ENCODE peak calls at places on chromosomes 4 and X, in four cellular contexts. K is GM12878, R is H1, Z is K562. L is an unnamed sample.

GRCh38 chrX:35841872-35842271 is 43.7 kb downstream of the MAGEB16 start:
- DNase-seq in K (no peak), Z (no peak), R (no peak), L (no peak)

GRCh38 chr4:82201303-82201702 is 172.5 kb downstream of the HNRNPD start:
- DNase-seq in R (no peak), Z (no peak), K (no peak), L (peak)

GRCh38 chr4:1180663-1181062 is 8.3 kb upstream of the SPON2 start:
- DNase-seq in Z (no peak), R (no peak), K (no peak), L (no peak)

GRCh38 chr4:128347930-128348660 is 60.5 kb upstream of the PGRMC2 start:
- DNase-seq in K (no peak), R (no peak), Z (no peak), L (no peak)

GRCh38 chr4:89056953-89057398 is at the start of gene FAM13A:
- DNase-seq in R (peak), K (peak), Z (peak), L (peak)

GRCh38 chrX:39577976-39578962 is 519.5 kb downstream of the BCOR start:
- DNase-seq in K (peak), Z (no peak), R (no peak), L (no peak)

GRCh38 chrX:17459596-17459995 is 84.6 kb downstream of the NHS start:
- DNase-seq in R (no peak), Z (no peak), K (no peak), L (no peak)

GRCh38 chr4:37631551-37631950 is 54.6 kb downstream of the RELL1 start:
- DNase-seq in R (no peak), K (no peak), Z (no peak), L (no peak)

GRCh38 chr4:136893638-136894037 is 638.7 kb downstream of the PCDH18 start:
- DNase-seq in R (no peak), Z (no peak), K (no peak), L (no peak)

GRCh38 chr4:92381640-92382039 is 77.9 kb downstream of the GRID2 start:
- DNase-seq in K (no peak), Z (no peak), R (no peak), L (no peak)

GRCh38 chrX:134571831-134572230 is 86.4 kb downstream of the PLAC1 start:
- DNase-seq in K (no peak), Z (no peak), R (no peak), L (no peak)

GRCh38 chrX:41435708-41436107 is 11.4 kb upstream of the NYX start:
- DNase-seq in K (no peak), Z (no peak), R (no peak), L (no peak)

GRCh38 chr4:54230479-54231418 is 1.7 kb downstream of the PDGFRA start:
- DNase-seq in K (no peak), R (peak), Z (no peak), L (no peak)

GRCh38 chrX:115226929-115227328 is 7.0 kb downstream of the LRCH2 start:
- DNase-seq in R (no peak), K (no peak), Z (no peak), L (peak)

GRCh38 chr4:2008921-2009650 is at the start of gene NELFA:
- DNase-seq in R (peak), K (peak), Z (peak), L (peak)

GRCh38 chr4:185227131-185227551 is 17.7 kb downstream of the SNX25 start:
- DNase-seq in Z (no peak), R (peak), K (no peak), L (peak)

GRCh38 chr4:153497988-153498967 is 32.1 kb downstream of the TMEM131L start:
- DNase-seq in R (peak), K (peak), Z (no peak), L (no peak)

GRCh38 chr4:37978509-37978908 is 18.3 kb downstream of the PTTG2 start:
- DNase-seq in K (no peak), R (no peak), Z (no peak), L (no peak)

GRCh38 chr4:2366252-2367192 is 51.9 kb downstream of the ZFYVE28 start:
- DNase-seq in R (no peak), Z (no peak), K (no peak), L (no peak)

GRCh38 chr4:2370597-2371320 is 47.7 kb downstream of the ZFYVE28 start:
- DNase-seq in R (no peak), K (no peak), Z (no peak), L (no peak)

GRCh38 chr4:791201-791865 is 34.6 kb downstream of the CPLX1 start:
- DNase-seq in K (no peak), R (no peak), Z (no peak), L (no peak)

GRCh38 chr4:77052352-77052751 is 23.4 kb downstream of the CCNI start:
- DNase-seq in K (no peak), Z (peak), R (peak), L (peak)

GRCh38 chr4:36242629-36243354 is 1.5 kb downstream of the ARAP2 start:
- DNase-seq in Z (no peak), K (no peak), R (no peak), L (no peak)

GRCh38 chr4:62075082-62075481 is 875.0 kb downstream of the ADGRL3 start:
- DNase-seq in R (no peak), Z (no peak), K (no peak), L (no peak)

GRCh38 chr4:62070291-62070852 is 870.2 kb downstream of the ADGRL3 start:
- DNase-seq in Z (no peak), K (no peak), R (no peak), L (no peak)
- TF ChIP-seq JUND in Z (no peak), K (no peak), R (no peak), L (no peak)

GRCh38 chrX:72203421-72203820 is 21.9 kb downstream of the PIN4 start:
- DNase-seq in K (no peak), R (no peak), Z (no peak), L (no peak)

GRCh38 chrX:72202792-72203401 is 21.3 kb downstream of the PIN4 start:
- DNase-seq in Z (no peak), R (no peak), K (no peak), L (no peak)

DNA sequence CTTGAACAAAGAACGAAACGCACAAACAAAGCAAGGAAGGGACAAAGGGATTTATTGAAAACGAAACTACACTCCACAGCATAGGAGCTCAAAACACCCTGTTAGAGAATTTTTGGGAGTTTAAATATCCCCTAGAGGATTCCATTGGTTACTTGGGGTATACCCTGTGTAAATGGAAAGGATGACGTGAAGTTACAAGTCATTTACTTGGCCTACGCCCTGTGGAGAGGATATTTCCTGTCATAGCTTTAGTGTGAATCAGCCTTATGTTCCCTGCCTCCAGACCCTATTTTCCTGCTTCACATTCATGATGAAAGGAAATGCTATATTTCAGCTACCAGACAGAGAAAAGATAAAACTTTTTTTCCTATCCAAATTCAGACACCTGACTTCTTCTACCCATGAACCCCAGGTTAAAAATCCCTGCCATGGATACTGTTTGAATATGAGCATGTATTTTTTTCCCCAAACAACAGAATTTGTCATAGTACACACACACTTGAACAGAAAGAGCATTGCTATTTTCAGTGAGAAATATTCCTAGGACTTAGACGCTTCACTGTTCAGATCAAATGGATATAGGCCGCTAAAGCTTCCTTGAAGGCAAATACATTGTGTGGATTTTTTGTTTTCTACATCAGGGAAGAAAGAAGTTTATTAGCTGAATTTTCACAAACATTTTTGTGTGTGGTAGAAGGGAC is 20.4 kb downstream of the PIN4 start:
- DNase-seq in R (no peak), Z (no peak), K (no peak), L (no peak)
- TF ChIP-seq JUND in R (no peak), Z (no peak), K (no peak), L (no peak)

DNA sequence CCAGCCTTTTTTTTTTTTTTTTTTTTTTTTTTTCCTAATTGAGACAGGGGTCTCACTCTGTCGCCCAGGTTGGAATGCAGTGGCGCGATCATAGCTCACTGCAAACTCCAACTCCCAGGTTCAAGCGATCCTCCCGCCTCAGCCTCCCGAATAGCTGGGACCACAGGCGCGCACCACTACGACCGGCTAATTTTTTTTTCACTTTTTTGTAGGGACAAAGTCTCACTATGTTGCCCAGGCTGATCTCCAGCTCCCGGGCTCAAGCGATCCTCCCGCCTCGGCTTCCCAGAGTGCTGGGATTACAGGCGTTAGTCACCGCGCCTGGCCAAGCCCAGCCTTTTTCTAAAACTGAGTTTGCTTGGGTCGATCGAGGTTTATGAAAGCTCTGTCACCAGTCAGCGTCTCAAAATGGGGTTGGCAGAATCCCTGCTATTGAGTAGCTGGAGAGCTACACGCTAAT is 1.3 kb upstream of the OTUD5 start:
- DNase-seq in Z (no peak), K (no peak), R (peak), L (no peak)
- TF ChIP-seq JUND in Z (no peak), K (no peak), R (no peak), L (no peak)

DNA sequence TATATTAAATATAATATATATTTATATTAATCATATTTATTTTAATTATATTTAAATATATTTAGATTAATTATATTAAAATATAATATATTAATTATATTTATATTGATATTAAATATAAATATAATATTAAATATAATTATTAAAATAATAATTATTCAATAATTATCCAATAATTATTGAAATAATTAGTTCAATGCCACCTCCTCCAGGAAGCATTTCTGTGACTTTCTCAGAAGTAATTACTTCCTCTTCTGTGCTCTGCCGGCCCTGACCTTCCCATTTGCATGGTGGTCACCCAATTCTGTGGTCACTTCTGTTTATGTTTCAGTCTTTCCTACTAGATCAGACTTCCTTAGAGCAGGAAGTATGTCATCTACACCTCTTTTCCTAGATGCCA is 45.8 kb downstream of the EVC2 start:
- DNase-seq in R (no peak), Z (no peak), K (no peak), L (no peak)
- TF ChIP-seq JUND in R (no peak), Z (no peak), K (no peak), L (no peak)

DNA sequence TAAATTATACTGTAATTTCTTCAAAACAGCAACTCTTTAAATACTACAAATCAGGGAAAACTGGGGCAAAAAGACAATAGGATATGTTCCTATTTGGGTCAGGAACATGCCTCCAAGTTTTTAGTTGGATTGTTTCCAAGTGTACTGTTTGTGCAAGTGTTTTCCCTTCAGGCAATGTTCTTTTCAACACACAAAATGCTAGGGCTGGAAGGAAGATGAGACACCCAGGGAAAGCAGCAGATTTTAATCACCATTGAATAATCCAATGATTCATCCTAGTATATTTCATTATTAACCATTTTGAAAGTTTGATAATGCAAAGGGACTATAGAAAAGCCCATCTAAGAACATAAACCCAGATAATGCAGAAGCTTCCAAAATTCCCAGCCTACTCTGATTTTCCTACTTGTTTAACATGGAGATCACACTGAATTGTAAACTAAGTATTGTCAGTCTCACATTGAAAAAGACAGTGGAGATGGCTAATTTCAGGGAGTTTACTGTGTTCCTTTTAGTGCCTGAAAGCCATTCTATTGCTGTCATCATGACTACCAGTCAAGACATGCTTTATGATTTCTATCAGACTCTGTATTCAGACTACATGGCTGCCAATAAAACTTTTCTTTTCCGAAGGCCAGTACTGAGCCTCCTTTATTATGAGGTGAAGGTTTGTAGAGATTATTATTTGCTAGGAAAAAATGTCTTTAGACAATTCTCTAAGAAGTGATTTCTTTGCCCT is 38.6 kb downstream of the COL4A6 start:
- DNase-seq in Z (no peak), K (no peak), R (no peak), L (no peak)
- TF ChIP-seq JUND in Z (no peak), K (no peak), R (no peak), L (no peak)

DNA sequence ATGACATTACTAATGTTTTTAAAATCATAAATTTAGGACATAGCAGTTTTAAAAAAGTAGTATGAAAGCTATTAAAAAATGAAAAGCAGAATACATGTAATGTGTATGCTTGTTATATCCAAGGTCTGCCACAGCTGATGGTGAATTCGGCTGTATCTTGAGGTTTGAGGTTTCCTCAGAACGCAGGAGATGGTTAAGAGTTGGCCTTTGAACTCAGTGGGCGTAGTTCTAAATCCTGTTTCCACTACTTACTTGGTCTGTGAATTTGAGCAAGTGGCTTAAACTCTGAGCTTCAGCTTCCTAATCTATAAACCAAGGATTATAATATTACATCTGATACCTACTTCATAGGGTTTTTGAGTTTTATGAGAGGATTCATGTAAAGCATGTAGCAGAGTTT is 125.2 kb downstream of the STIM2 start:
- DNase-seq in Z (no peak), R (no peak), K (peak), L (no peak)
- TF ChIP-seq JUND in Z (no peak), R (no peak), K (no peak), L (no peak)

GRCh38 chr4:70935038-70935437 is 32.9 kb downstream of the MOB1B start:
- DNase-seq in R (no peak), Z (peak), K (no peak), L (no peak)
- TF ChIP-seq JUND in R (no peak), Z (no peak), K (no peak), L (no peak)

DNA sequence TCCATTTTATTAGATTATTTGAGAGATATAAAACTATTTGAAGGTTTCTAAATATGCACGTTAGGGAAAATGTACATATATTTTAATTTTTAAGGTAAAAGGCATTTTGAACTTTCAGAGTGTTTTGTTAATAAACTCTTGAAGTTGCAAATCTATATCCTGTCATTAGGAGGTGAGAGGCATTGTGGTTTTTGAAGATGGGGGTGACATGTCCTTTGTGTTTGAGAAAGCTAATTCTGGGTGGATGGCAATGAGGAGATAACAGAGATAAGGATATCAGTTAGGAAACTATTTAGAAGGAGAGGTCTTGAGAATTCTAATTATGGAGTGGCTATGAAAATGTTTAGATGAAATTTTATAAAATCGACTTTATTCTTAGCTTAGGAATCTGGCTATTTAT is 6.1 kb downstream of the STIM2 start:
- DNase-seq in R (no peak), K (no peak), Z (no peak), L (no peak)
- TF ChIP-seq JUND in R (no peak), K (no peak), Z (no peak), L (no peak)

DNA sequence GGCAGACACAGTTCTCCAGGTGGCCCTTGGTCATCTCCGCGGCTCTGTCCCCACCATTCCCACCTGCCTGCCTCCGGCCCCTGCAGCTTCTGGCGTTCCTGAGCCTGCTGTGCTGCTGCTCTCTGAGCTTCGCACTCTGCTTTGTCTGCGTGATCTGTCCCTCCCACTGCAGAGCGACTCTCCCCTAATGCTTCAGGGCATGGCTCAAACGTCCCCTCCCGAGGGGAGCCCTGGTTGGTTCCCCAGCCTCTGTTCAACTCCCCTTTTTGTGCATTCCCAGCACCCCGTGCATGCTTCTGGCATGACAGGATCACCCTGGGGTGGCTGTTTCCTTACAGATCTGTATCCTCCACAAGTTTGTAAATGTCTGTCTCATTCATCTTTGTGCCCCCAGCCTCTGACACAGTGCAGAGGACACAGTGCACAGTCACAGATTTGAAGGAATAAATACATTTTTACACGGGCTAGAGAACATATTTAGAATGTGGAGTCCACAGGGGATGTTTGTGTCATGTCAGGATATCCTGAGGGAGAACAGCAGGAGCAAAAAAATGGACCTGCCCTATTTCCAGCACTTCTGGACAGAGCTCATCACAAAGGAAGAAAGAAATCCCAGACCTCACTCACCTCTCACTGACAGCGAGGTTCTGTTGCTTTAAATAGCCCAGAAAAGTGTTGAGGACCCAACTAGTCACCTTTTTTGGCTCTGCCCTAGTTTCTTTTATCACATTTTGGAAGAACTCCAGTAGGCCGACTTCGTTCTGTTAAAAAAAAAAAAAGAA is 72.6 kb downstream of the GATB start:
- DNase-seq in Z (no peak), R (no peak), K (no peak), L (no peak)
- TF ChIP-seq JUND in Z (no peak), R (no peak), K (no peak), L (no peak)

GRCh38 chr4:125719987-125720386 is 405.2 kb downstream of the FAT4 start:
- DNase-seq in K (no peak), R (no peak), Z (no peak), L (no peak)
- TF ChIP-seq JUND in K (no peak), R (no peak), Z (no peak), L (no peak)

L was measured in T47D.